ENCODE peak calls at places on chromosomes 6 and 20, in four cellular contexts. One of them, this sample, is unnamed.

GRCh38 chr6:158536891-158537798 is 22.7 kb upstream of the TMEM181 start:
- DNase-seq in HepG2: peak; percentile 56
- DNase-seq in K562: peak; percentile 78
- DNase-seq in WTC11: peak; percentile 78
- DNase-seq in this sample: peak; percentile 93

GRCh38 chr6:37838209-37838921 is 18.8 kb downstream of the ZFAND3 start:
- DNase-seq in WTC11: no peak
- DNase-seq in HepG2: no peak
- DNase-seq in K562: no peak
- DNase-seq in this sample: no peak

GRCh38 chr20:25083773-25084615 is 2.1 kb upstream of the VSX1 start:
- DNase-seq in K562: no peak
- DNase-seq in WTC11: no peak
- DNase-seq in HepG2: no peak
- DNase-seq in this sample: no peak

GRCh38 chr6:85580104-85580877 is 13.4 kb downstream of the SNX14 start:
- DNase-seq in HepG2: peak; percentile 67
- DNase-seq in WTC11: no peak
- DNase-seq in K562: no peak
- DNase-seq in this sample: no peak

GRCh38 chr6:41497573-41497972 is 48.6 kb upstream of the FOXP4 start:
- DNase-seq in WTC11: no peak
- DNase-seq in K562: no peak
- DNase-seq in HepG2: no peak
- DNase-seq in this sample: no peak

GRCh38 chr6:141724731-141725130 is 408.0 kb upstream of the GJE1 start:
- DNase-seq in K562: no peak
- DNase-seq in WTC11: no peak
- DNase-seq in HepG2: no peak
- DNase-seq in this sample: no peak

GRCh38 chr6:41591859-41592502 is 45.8 kb downstream of the FOXP4 start:
- DNase-seq in K562: peak; percentile 92
- DNase-seq in WTC11: peak; percentile 90
- DNase-seq in HepG2: peak; percentile 65
- DNase-seq in this sample: peak; percentile 92

GRCh38 chr6:148452921-148453320 is 110.3 kb downstream of the SASH1 start:
- DNase-seq in WTC11: no peak
- DNase-seq in HepG2: no peak
- DNase-seq in K562: no peak
- DNase-seq in this sample: no peak

GRCh38 chr20:25469558-25469957 is 62.1 kb downstream of the GINS1 start:
- DNase-seq in WTC11: no peak
- DNase-seq in K562: peak; percentile 13
- DNase-seq in HepG2: no peak
- DNase-seq in this sample: no peak

GRCh38 chr20:63168861-63169260 is 47.1 kb downstream of the YTHDF1 start:
- DNase-seq in K562: no peak
- DNase-seq in WTC11: no peak
- DNase-seq in HepG2: no peak
- DNase-seq in this sample: no peak

GRCh38 chr20:64069614-64070243 is 6.7 kb downstream of the TCEA2 start:
- DNase-seq in K562: peak; percentile 63
- DNase-seq in WTC11: peak; percentile 83
- DNase-seq in HepG2: peak; percentile 62
- DNase-seq in this sample: peak; percentile 89

GRCh38 chr6:28709478-28710349 is 184.0 kb downstream of the GPX5 start:
- DNase-seq in K562: peak; percentile 39
- DNase-seq in HepG2: no peak
- DNase-seq in WTC11: no peak
- DNase-seq in this sample: no peak

GRCh38 chr6:15598273-15598778 is 64.5 kb downstream of the DTNBP1 start:
- DNase-seq in HepG2: no peak
- DNase-seq in K562: no peak
- DNase-seq in WTC11: no peak
- DNase-seq in this sample: no peak

GRCh38 chr6:70973591-70973990 is 16.7 kb upstream of the B3GAT2 start:
- DNase-seq in WTC11: no peak
- DNase-seq in HepG2: no peak
- DNase-seq in K562: no peak
- DNase-seq in this sample: no peak

GRCh38 chr6:170178266-170178560 is 112.7 kb downstream of the DLL1 start:
- DNase-seq in K562: no peak
- DNase-seq in WTC11: no peak
- DNase-seq in HepG2: no peak
- DNase-seq in this sample: no peak

GRCh38 chr20:62952373-62953166 is at the start of gene SLC17A9:
- DNase-seq in HepG2: peak; percentile 94
- DNase-seq in K562: peak; percentile 32
- DNase-seq in WTC11: peak; percentile 74
- DNase-seq in this sample: no peak

DNA sequence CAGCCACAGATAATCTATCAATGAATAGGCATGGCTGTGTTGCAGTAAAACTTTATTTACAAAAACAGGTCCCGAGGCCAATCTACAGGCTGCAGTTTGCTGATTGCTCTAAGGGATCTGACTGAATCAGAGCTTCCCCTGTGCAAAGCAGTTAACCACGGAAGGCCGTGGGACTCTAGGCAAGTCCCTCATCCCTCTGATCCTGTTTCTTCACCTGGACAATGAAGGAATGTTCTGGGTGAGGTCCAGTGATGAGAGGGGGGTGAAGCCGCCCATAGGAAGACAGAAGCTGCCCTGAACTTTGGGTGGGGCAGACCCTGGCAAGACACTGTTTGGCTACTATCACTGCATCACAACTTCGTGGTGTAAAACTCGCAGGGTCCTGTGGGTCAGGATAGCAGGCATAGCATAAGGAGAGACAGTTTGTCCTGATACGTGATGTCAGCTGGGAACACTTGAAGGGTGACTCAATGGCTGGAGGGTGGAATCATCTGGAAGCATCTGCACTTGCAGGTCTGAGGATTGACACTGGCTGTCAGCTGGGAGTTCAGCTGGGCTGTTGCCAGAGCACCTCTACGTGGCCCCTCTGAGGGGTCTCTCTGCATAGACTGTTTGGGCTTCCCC is 33.3 kb upstream of the TGM2 start:
- DNase-seq in HepG2: no peak
- DNase-seq in WTC11: no peak
- DNase-seq in K562: peak; percentile 31
- DNase-seq in this sample: no peak
- TF ChIP-seq FOXJ3 in HepG2: no peak
- TF ChIP-seq FOXJ3 in WTC11: no peak
- TF ChIP-seq FOXJ3 in K562: no peak
- TF ChIP-seq FOXJ3 in this sample: no peak

DNA sequence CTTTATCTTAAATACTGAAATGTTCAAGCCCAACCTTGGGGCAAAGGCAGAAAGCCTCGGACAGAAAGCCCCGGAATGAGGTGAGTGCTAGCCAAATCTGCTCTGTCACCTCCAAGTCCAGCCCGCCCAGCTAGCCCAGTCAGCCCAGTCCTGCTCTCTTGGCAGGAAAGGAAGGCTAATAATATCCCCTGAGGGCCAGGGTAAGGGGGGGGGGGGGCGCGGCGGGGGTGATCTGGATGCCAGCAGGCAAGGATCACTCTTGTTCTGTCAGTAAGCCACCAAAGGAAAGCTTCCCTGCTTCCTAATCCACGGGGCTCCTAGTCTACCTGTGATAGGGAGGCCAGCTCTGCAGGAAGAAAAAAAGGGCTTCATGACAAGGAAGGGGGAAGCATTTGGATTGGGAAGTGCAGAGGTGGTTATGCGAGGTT is 1.1 kb downstream of the NDRG3 start:
- DNase-seq in K562: peak; percentile 24
- DNase-seq in WTC11: no peak
- DNase-seq in HepG2: no peak
- DNase-seq in this sample: peak; percentile 73
- TF ChIP-seq FOXJ3 in K562: no peak
- TF ChIP-seq FOXJ3 in WTC11: no peak
- TF ChIP-seq FOXJ3 in HepG2: no peak
- TF ChIP-seq FOXJ3 in this sample: no peak

DNA sequence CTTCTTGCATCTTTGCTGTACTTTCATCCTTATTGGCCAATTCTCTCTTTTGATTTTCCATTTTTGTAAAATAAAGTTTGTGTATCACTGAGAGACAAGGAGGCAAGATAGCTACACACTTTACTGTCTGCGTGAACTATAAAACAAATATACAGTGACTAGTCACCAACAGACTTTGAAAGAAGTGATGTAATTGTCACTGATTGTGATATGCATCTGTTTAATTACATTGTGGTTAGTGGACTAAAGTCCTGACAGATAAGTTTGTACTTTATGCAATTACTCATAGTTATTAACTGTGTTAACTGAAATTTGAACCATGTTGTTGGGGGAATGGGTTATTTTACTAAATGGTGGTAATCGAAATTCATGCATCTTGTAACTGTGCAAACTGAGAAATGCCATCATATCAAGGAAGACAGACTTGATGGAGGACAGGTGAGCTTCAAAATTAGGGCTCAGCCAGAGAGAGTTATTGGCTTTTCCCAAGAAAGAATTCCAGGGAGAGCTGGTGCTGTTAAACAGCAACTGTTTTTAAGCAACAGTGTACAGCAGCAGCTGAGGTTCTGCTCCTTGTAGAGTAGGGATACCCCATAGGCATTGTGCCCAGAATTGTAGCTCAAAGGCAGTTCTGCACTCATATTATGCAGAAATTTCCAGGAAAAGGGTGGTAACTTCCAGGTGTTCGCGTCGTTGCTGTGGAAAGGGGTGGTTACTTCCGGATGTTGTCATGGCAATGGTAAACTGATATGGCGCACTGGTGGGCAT is 62.9 kb downstream of the EFHC1 start:
- DNase-seq in WTC11: no peak
- DNase-seq in HepG2: peak; percentile 46
- DNase-seq in K562: peak; percentile 50
- DNase-seq in this sample: no peak
- TF ChIP-seq FOXJ3 in WTC11: no peak
- TF ChIP-seq FOXJ3 in HepG2: no peak
- TF ChIP-seq FOXJ3 in K562: no peak
- TF ChIP-seq FOXJ3 in this sample: no peak

GRCh38 chr6:33849500-33850075 is 45.8 kb upstream of the MLN start:
- DNase-seq in WTC11: no peak
- DNase-seq in K562: no peak
- DNase-seq in HepG2: no peak
- DNase-seq in this sample: no peak

GRCh38 chr6:33850294-33850693 is 46.5 kb upstream of the MLN start:
- DNase-seq in HepG2: no peak
- DNase-seq in K562: no peak
- DNase-seq in WTC11: no peak
- DNase-seq in this sample: no peak

GRCh38 chr6:33853026-33853425 is 49.2 kb upstream of the MLN start:
- DNase-seq in HepG2: no peak
- DNase-seq in K562: no peak
- DNase-seq in WTC11: no peak
- DNase-seq in this sample: no peak

GRCh38 chr6:33851959-33852358 is 48.2 kb upstream of the MLN start:
- DNase-seq in HepG2: peak; percentile 25
- DNase-seq in WTC11: peak; percentile 78
- DNase-seq in K562: peak; percentile 75
- DNase-seq in this sample: no peak

DNA sequence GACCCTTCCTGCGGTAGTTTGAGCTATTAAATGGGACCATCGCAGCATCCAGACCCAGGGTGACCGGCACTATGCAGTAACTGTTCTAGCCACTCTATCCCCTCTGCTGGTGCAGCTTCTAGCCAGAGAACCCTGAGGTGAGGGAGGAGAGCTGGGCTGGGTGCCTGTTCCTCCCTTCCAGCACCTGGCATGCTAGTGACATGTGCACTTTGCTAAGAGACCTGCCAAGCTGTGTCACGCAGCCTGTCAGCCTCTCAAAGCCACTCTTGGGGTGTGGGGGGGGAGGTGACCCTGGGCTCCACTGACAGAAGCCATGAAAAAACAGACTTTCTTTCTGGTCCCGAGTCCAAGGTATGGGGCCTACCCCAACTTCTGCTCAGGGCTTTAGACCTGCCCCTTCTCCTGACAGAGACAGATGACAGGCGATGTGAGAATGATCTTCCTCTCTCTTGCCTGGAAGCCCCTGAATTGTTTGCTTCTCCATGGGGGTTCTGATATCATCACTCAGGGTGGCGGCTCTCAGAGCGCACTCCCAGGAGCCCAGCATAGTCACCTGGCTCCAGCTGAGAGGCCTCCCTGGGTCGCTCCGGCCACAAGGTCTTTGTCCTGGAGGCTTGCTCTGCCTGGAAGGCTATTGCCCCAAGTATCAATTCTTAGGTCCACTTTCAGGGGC is 47.2 kb upstream of the MLN start:
- DNase-seq in HepG2: no peak
- DNase-seq in WTC11: no peak
- DNase-seq in K562: no peak
- DNase-seq in this sample: no peak
- TF ChIP-seq FOXJ3 in HepG2: no peak
- TF ChIP-seq FOXJ3 in WTC11: no peak
- TF ChIP-seq FOXJ3 in K562: no peak
- TF ChIP-seq FOXJ3 in this sample: no peak

DNA sequence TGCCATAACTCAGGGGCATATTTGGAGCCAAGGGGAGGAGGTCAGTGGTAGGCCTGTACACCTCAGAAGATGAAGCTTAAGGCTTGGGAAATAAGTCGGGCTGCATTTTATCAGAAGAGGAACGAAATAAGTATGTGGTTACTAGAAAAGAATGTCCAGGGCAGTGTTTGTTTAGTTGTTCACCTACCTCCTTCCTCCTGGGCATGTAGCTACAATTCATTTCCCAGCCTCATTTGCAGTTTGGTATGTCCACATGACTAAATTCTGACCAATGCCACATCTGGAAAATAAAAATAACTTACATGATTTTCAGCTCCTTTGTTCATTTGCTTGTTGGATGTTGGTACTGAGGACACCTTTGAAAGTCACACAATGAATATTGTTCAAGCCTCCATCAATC is 294.5 kb upstream of the RGS17 start:
- DNase-seq in HepG2: no peak
- DNase-seq in WTC11: no peak
- DNase-seq in K562: no peak
- DNase-seq in this sample: no peak
- TF ChIP-seq FOXJ3 in HepG2: no peak
- TF ChIP-seq FOXJ3 in WTC11: no peak
- TF ChIP-seq FOXJ3 in K562: no peak
- TF ChIP-seq FOXJ3 in this sample: no peak

DNA sequence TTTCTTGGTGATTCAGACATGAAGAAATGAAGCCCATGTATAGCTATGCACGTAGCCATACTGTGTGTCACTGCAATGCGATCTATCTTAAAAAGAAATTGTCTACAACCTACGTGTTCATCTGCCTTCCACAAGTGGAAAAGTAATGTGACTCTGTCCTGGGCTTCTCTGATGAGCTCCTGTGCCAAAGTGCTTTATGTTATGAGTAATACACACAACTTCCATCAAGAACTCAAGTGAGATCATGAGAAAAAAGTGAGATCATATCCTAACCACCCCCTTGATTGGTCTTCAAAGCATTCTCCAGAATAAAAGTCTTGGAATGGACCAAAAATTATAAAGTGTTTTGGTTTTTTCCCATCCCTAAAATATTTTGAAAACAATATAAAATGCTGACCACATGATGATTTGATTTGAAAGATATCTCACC is 114.3 kb downstream of the DST start:
- DNase-seq in K562: no peak
- DNase-seq in HepG2: no peak
- DNase-seq in WTC11: no peak
- DNase-seq in this sample: no peak
- TF ChIP-seq FOXJ3 in K562: no peak
- TF ChIP-seq FOXJ3 in HepG2: no peak
- TF ChIP-seq FOXJ3 in WTC11: no peak
- TF ChIP-seq FOXJ3 in this sample: no peak